ENCODE peak calls at places on chromosomes 4 and X, in four cellular contexts. D, M, O and Q are unnamed samples.

GRCh38 chr4:20022471-20022870 is 229.2 kb upstream of the SLIT2 start:
- DNase-seq in D (no peak), M (no peak), O (no peak), Q (no peak)

GRCh38 chr4:41160010-41160789 is 54.1 kb downstream of the APBB2 start:
- DNase-seq in M (peak), O (no peak), D (peak), Q (no peak)

GRCh38 chr4:35771571-35771970 is 472.7 kb downstream of the ARAP2 start:
- DNase-seq in O (no peak), M (no peak), D (peak), Q (no peak)

GRCh38 chr4:26858947-26859401 is 1.7 kb upstream of the STIM2 start:
- DNase-seq in M (peak), O (no peak), D (peak), Q (no peak)

GRCh38 chr4:173526034-173526482 is 4.0 kb downstream of the HAND2 start:
- DNase-seq in M (no peak), O (no peak), D (no peak), Q (no peak)

GRCh38 chr4:9923195-9923812 is 98.0 kb downstream of the SLC2A9 start:
- DNase-seq in O (no peak), M (peak), D (no peak), Q (no peak)

GRCh38 chr4:184636897-184637296 is 12.3 kb downstream of the CASP3 start:
- DNase-seq in D (no peak), O (no peak), M (no peak), Q (no peak)

GRCh38 chr4:154076921-154077320 is 288.0 kb upstream of the SFRP2 start:
- DNase-seq in D (no peak), O (no peak), M (no peak), Q (no peak)

GRCh38 chr4:6608758-6609414 is 31.6 kb upstream of the MRFAP1 start:
- DNase-seq in O (no peak), D (no peak), M (no peak), Q (no peak)

GRCh38 chr4:188783160-188783559 is 643.9 kb downstream of the TRIML1 start:
- DNase-seq in O (no peak), D (no peak), M (no peak), Q (no peak)

GRCh38 chrX:53294024-53294648 is 12.8 kb upstream of the IQSEC2 start:
- DNase-seq in O (no peak), D (no peak), M (no peak), Q (no peak)

GRCh38 chrX:30881797-30882196 is 7.3 kb downstream of the TAB3 start:
- DNase-seq in D (no peak), O (no peak), M (no peak), Q (no peak)

GRCh38 chr4:88818650-88819470 is 121.2 kb upstream of the NAP1L5 start:
- DNase-seq in D (peak), O (no peak), M (peak), Q (peak)

GRCh38 chr4:66629927-66630326 is 915.4 kb downstream of the CENPC start:
- DNase-seq in M (no peak), D (no peak), O (no peak), Q (no peak)

GRCh38 chr4:72899621-72900020 is 169.9 kb downstream of the COX18 start:
- DNase-seq in M (no peak), O (no peak), D (no peak), Q (no peak)

GRCh38 chrX:38768079-38768478 is 33.2 kb upstream of the MID1IP1 start:
- DNase-seq in M (peak), D (peak), O (no peak), Q (no peak)

GRCh38 chr4:78552398-78553396 is 1.1 kb downstream of the ANXA3 start:
- DNase-seq in M (peak), O (no peak), D (peak), Q (no peak)

GRCh38 chrX:136691028-136691809 is 43.3 kb downstream of the CD40LG start:
- DNase-seq in D (peak), M (peak), O (no peak), Q (no peak)

GRCh38 chr4:56655627-56656345 is 25.3 kb downstream of the HOPX start:
- DNase-seq in D (no peak), O (peak), M (no peak), Q (no peak)

GRCh38 chr4:156977435-156978160 is 6.0 kb upstream of the PDGFC start:
- DNase-seq in D (peak), O (no peak), M (no peak), Q (no peak)

GRCh38 chr4:42671431-42672194 is 14.7 kb upstream of the ATP8A1 start:
- DNase-seq in M (no peak), O (no peak), D (no peak), Q (no peak)

GRCh38 chrX:101550362-101550761 is at the start of gene ARMCX1:
- DNase-seq in D (peak), O (peak), M (peak), Q (peak)
- H3K4me3 ChIP-seq in D (peak), O (peak), M (peak), Q (peak)

GRCh38 chr4:48557478-48557877 is 67.4 kb downstream of the ZAR1 start:
- DNase-seq in M (peak), D (peak), O (no peak), Q (no peak)
- TF ChIP-seq CTCF in M (peak), D (no peak), O (no peak), Q (no peak)

GRCh38 chr4:38320349-38320707 is 343.7 kb upstream of the KLF3 start:
- DNase-seq in D (no peak), M (no peak), O (no peak), Q (no peak)

GRCh38 chr4:38318737-38319455 is 345.1 kb upstream of the KLF3 start:
- DNase-seq in M (peak), D (peak), O (peak), Q (peak)

GRCh38 chr4:38317238-38317637 is 346.8 kb upstream of the KLF3 start:
- DNase-seq in D (no peak), M (no peak), O (no peak), Q (no peak)

GRCh38 chr4:38320833-38321232 is 343.2 kb upstream of the KLF3 start:
- DNase-seq in D (no peak), O (no peak), M (no peak), Q (no peak)

DNA sequence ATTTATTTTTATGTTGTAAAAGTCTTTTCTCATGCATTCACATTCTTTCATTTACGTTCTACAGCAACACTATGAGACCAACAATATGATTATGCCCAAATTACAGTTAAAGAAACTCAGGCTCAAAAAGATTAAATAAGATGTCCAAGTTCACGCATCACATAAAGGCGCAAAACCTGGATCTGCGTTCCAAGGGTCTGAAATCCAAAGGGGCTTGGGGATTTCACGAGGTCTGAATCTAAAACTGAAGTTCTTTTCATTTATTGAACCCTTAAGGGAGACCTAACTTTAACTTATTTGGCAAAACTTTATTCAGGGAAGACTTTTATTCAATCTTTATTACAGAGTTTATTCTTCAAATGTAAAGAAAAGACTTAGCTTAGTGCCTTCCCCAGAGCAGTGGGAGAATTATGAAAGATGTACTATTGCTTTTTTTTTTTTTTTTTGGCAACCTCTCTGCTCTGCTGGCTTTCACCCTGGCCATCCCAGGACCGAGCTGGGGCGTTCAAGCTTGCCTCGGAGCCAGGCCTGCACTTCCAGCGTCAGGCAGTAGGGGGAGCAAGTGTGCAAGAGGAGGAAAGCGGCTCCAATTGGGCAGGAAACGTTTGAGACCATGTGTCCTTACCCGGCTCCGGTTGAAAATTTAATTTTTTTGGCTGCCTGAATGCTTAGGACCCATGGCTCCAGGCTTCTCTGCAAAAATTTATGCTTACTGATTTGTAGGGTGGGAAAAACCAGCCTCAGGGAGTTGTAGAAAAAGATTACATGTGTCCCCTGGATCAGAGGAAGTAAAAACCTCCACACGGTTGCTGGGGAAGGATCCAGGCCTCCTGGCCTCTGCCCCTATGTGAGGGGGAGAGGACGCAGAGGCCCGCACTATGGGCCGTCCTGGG is 344.3 kb upstream of the KLF3 start:
- DNase-seq in M (peak), O (peak), D (peak), Q (peak)
- H3K4me3 ChIP-seq in M (no peak), O (peak), D (no peak), Q (no peak)

DNA sequence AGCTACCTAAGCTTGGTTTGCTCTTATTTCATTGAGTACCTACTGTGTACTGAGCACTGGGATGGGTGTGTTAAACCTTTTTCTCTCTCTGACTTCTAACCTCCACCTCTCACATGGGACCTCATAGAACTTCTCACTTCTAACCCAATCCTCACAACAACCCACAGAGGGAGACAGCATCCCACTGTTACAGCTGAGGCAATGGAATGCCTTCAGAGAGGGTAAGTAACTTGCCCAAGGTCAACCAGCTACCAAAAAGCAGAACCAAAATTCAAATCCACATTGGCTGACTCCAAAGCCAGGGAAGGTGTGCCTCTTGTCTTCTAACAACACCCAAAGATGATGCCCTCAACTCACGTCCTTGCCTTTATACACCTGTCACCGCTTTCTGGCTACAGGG is 5.4 kb downstream of the SEL1L3 start:
- DNase-seq in O (no peak), D (no peak), M (no peak), Q (no peak)
- TF ChIP-seq CTCF in O (no peak), D (no peak), M (no peak), Q (no peak)